ENCODE peak calls at places on chromosome 4, in eight cellular contexts. Y is SK-MEL-5; O is activated CD4-positive, alpha-beta T cell treated with anti-CD3 and anti-CD28 coated beads for 24 hours; C is iPS DF 19.7; I is NCI-H2171 treated with DMSO at 0.1 percent for 48 hours; E is Daoy; T is GM04504; H is NCI-H69. N is an unnamed sample.

GRCh38 chr4:162498168-162498567 is 334.4 kb upstream of the FSTL5 start:
- DNase-seq in Y (no peak), T (no peak), I (no peak), E (no peak), C (no peak), H (peak; percentile 3), O (no peak), N (no peak)

GRCh38 chr4:110501826-110502225 is 25.9 kb downstream of the ENPEP start:
- DNase-seq in I (no peak), T (no peak), C (no peak), O (no peak), H (no peak), Y (no peak), E (no peak), N (no peak)

GRCh38 chr4:112289407-112290253 is 3.9 kb upstream of the TIFA start:
- DNase-seq in C (no peak), O (no peak), I (no peak), T (no peak), H (no peak), E (no peak), Y (no peak), N (no peak)

GRCh38 chr4:91113130-91113706 is 986.0 kb downstream of the CCSER1 start:
- DNase-seq in C (peak; percentile 50), H (peak; percentile 46), O (no peak), Y (peak; percentile 47), T (no peak), E (peak; percentile 1), I (peak; percentile 13), N (no peak)

GRCh38 chr4:56995525-56995924 is 16.8 kb downstream of the POLR2B start:
- DNase-seq in T (peak; percentile 87), C (no peak), E (peak; percentile 1), Y (peak; percentile 70), O (no peak), H (no peak), I (peak; percentile 6), N (peak; percentile 53)

GRCh38 chr4:168623011-168623410 is 126.2 kb downstream of the PALLD start:
- DNase-seq in T (no peak), I (peak; percentile 10), Y (no peak), O (no peak), E (no peak), H (no peak), C (no peak), N (no peak)

GRCh38 chr4:47195706-47196105 is 164.3 kb downstream of the GABRB1 start:
- DNase-seq in C (no peak), T (no peak), O (no peak), E (no peak), Y (no peak), H (no peak), I (no peak), N (no peak)

GRCh38 chr4:173420324-173420752 is 21.4 kb upstream of the SCRG1 start:
- DNase-seq in H (peak; percentile 40), Y (peak; percentile 63), I (peak; percentile 43), C (no peak), O (no peak), E (no peak), T (no peak), N (no peak)

GRCh38 chr4:121597346-121597934 is 99.3 kb downstream of the ANXA5 start:
- DNase-seq in E (peak; percentile 65), H (no peak), Y (no peak), I (no peak), C (no peak), T (no peak), O (no peak), N (no peak)

GRCh38 chr4:138334346-138335016 is 92.3 kb upstream of the SLC7A11 start:
- DNase-seq in T (no peak), H (peak; percentile 44), O (no peak), E (no peak), I (no peak), C (no peak), Y (no peak), N (peak; percentile 46)

GRCh38 chr4:169268951-169269781 is 1.6 kb downstream of the SH3RF1 start:
- DNase-seq in H (peak; percentile 21), O (no peak), Y (no peak), I (no peak), E (peak; percentile 14), T (peak; percentile 61), C (no peak), N (peak; percentile 31)

GRCh38 chr4:13182136-13182535 is 302.0 kb downstream of the RAB28 start:
- DNase-seq in H (no peak), C (no peak), I (no peak), T (no peak), O (no peak), Y (no peak), E (no peak), N (no peak)

GRCh38 chr4:139665079-139665689 is 435 bp upstream of the MGST2 start:
- DNase-seq in O (no peak), E (no peak), I (peak; percentile 23), H (no peak), T (no peak), Y (no peak), C (no peak), N (no peak)

GRCh38 chr4:125505637-125506036 is 190.9 kb downstream of the FAT4 start:
- DNase-seq in O (no peak), E (no peak), Y (no peak), C (no peak), T (no peak), I (no peak), H (no peak), N (no peak)

GRCh38 chr4:124940387-124940786 is 227.9 kb upstream of the ANKRD50 start:
- DNase-seq in E (peak; percentile 65), O (no peak), C (no peak), T (peak; percentile 93), Y (peak; percentile 90), I (no peak), H (peak; percentile 6), N (no peak)

GRCh38 chr4:187603093-187603395 is 392.5 kb upstream of the ZFP42 start:
- DNase-seq in H (no peak), E (no peak), Y (no peak), T (peak; percentile 89), C (no peak), O (no peak), I (no peak), N (no peak)

GRCh38 chr4:65083076-65083475 is 587.2 kb downstream of the EPHA5 start:
- DNase-seq in T (no peak), E (no peak), Y (no peak), O (no peak), C (no peak), H (no peak), I (no peak), N (no peak)

GRCh38 chr4:157314906-157315305 is 94.4 kb downstream of the GRIA2 start:
- DNase-seq in Y (no peak), I (no peak), H (peak; percentile 58), O (no peak), C (no peak), E (no peak), T (no peak), N (no peak)

GRCh38 chr4:158006973-158007372 is 165.9 kb downstream of the GASK1B start:
- DNase-seq in C (no peak), Y (no peak), I (no peak), O (no peak), T (no peak), H (no peak), E (no peak), N (no peak)

GRCh38 chr4:39933689-39934590 is 43.8 kb downstream of the PDS5A start:
- DNase-seq in C (no peak), O (no peak), I (no peak), Y (peak; percentile 20), T (no peak), H (no peak), E (no peak), N (no peak)

GRCh38 chr4:30920043-30920442 is 199.9 kb downstream of the PCDH7 start:
- DNase-seq in Y (peak; percentile 29), I (no peak), O (no peak), H (no peak), C (peak; percentile 9), T (no peak), E (peak; percentile 0), N (no peak)